ENCODE peak calls at places on chromosomes 2 and 18, in eight cellular contexts. One of them, this sample, is unnamed.

GRCh38 chr2:27262379-27263286 is at the start of gene SLC30A3:
- DNase-seq in kidney epithelial cell: no peak
- DNase-seq in upper lobe of right lung: peak
- DNase-seq in pancreas: peak
- DNase-seq in mesothelial cell of epicardium: peak
- DNase-seq in body of pancreas: peak
- DNase-seq in GM23338: peak
- DNase-seq in GM10248: peak
- DNase-seq in this sample: peak

GRCh38 chr2:19673213-19673791 is 228.5 kb downstream of the TTC32 start:
- DNase-seq in kidney epithelial cell: no peak
- DNase-seq in mesothelial cell of epicardium: no peak
- DNase-seq in pancreas: no peak
- DNase-seq in GM23338: no peak
- DNase-seq in GM10248: no peak
- DNase-seq in upper lobe of right lung: no peak
- DNase-seq in body of pancreas: peak
- DNase-seq in this sample: no peak

GRCh38 chr2:38601463-38602135 is 1.1 kb downstream of the HNRNPLL start:
- DNase-seq in GM10248: no peak
- DNase-seq in kidney epithelial cell: no peak
- DNase-seq in mesothelial cell of epicardium: no peak
- DNase-seq in body of pancreas: no peak
- DNase-seq in GM23338: peak
- DNase-seq in upper lobe of right lung: no peak
- DNase-seq in pancreas: no peak
- DNase-seq in this sample: no peak

GRCh38 chr2:234797566-234798250 is 154.1 kb upstream of the SH3BP4 start:
- DNase-seq in GM23338: no peak
- DNase-seq in kidney epithelial cell: no peak
- DNase-seq in mesothelial cell of epicardium: no peak
- DNase-seq in pancreas: no peak
- DNase-seq in body of pancreas: no peak
- DNase-seq in upper lobe of right lung: no peak
- DNase-seq in GM10248: no peak
- DNase-seq in this sample: no peak

GRCh38 chr2:98012561-98012979 is 16.8 kb upstream of the TMEM131 start:
- DNase-seq in mesothelial cell of epicardium: no peak
- DNase-seq in GM23338: no peak
- DNase-seq in pancreas: no peak
- DNase-seq in upper lobe of right lung: no peak
- DNase-seq in body of pancreas: no peak
- DNase-seq in GM10248: peak
- DNase-seq in kidney epithelial cell: no peak
- DNase-seq in this sample: peak

GRCh38 chr18:42028232-42028832 is 73.3 kb downstream of the PIK3C3 start:
- DNase-seq in mesothelial cell of epicardium: no peak
- DNase-seq in kidney epithelial cell: no peak
- DNase-seq in body of pancreas: peak
- DNase-seq in upper lobe of right lung: no peak
- DNase-seq in GM23338: peak
- DNase-seq in pancreas: no peak
- DNase-seq in GM10248: peak
- DNase-seq in this sample: no peak

GRCh38 chr18:21914739-21915319 is 174.2 kb downstream of the MIB1 start:
- DNase-seq in mesothelial cell of epicardium: no peak
- DNase-seq in GM10248: no peak
- DNase-seq in pancreas: no peak
- DNase-seq in upper lobe of right lung: no peak
- DNase-seq in body of pancreas: peak
- DNase-seq in GM23338: peak
- DNase-seq in kidney epithelial cell: no peak
- DNase-seq in this sample: no peak

GRCh38 chr2:45905643-45905969 is 254.1 kb downstream of the PRKCE start:
- DNase-seq in mesothelial cell of epicardium: no peak
- DNase-seq in kidney epithelial cell: no peak
- DNase-seq in upper lobe of right lung: no peak
- DNase-seq in pancreas: no peak
- DNase-seq in GM10248: no peak
- DNase-seq in GM23338: no peak
- DNase-seq in body of pancreas: no peak
- DNase-seq in this sample: no peak

GRCh38 chr18:47754311-47755101 is 176.0 kb downstream of the SMAD2 start:
- DNase-seq in body of pancreas: peak
- DNase-seq in pancreas: peak
- DNase-seq in kidney epithelial cell: no peak
- DNase-seq in GM10248: peak
- DNase-seq in mesothelial cell of epicardium: no peak
- DNase-seq in GM23338: peak
- DNase-seq in upper lobe of right lung: peak
- DNase-seq in this sample: no peak

GRCh38 chr18:74495581-74496507 is at the start of gene CNDP2:
- DNase-seq in pancreas: peak
- DNase-seq in kidney epithelial cell: peak
- DNase-seq in body of pancreas: peak
- DNase-seq in mesothelial cell of epicardium: peak
- DNase-seq in upper lobe of right lung: peak
- DNase-seq in GM23338: peak
- DNase-seq in GM10248: peak
- DNase-seq in this sample: peak

GRCh38 chr2:230423851-230424458 is 8.0 kb downstream of the SP100 start:
- DNase-seq in upper lobe of right lung: peak
- DNase-seq in mesothelial cell of epicardium: no peak
- DNase-seq in body of pancreas: peak
- DNase-seq in GM10248: no peak
- DNase-seq in pancreas: no peak
- DNase-seq in kidney epithelial cell: no peak
- DNase-seq in GM23338: no peak
- DNase-seq in this sample: no peak

GRCh38 chr18:79924814-79925655 is 26.4 kb downstream of the SLC66A2 start:
- DNase-seq in body of pancreas: peak
- DNase-seq in kidney epithelial cell: no peak
- DNase-seq in mesothelial cell of epicardium: no peak
- DNase-seq in pancreas: peak
- DNase-seq in GM10248: no peak
- DNase-seq in upper lobe of right lung: peak
- DNase-seq in GM23338: no peak
- DNase-seq in this sample: peak

GRCh38 chr2:170425291-170425751 is 247.4 kb downstream of the MYO3B start:
- DNase-seq in body of pancreas: no peak
- DNase-seq in upper lobe of right lung: no peak
- DNase-seq in mesothelial cell of epicardium: no peak
- DNase-seq in kidney epithelial cell: peak
- DNase-seq in GM23338: no peak
- DNase-seq in pancreas: no peak
- DNase-seq in GM10248: no peak
- DNase-seq in this sample: no peak

GRCh38 chr2:186641807-186642321 is 52.0 kb upstream of the FAM171B start:
- DNase-seq in GM10248: peak
- DNase-seq in upper lobe of right lung: no peak
- DNase-seq in kidney epithelial cell: peak
- DNase-seq in pancreas: no peak
- DNase-seq in mesothelial cell of epicardium: no peak
- DNase-seq in GM23338: peak
- DNase-seq in body of pancreas: peak
- DNase-seq in this sample: no peak

GRCh38 chr2:101500860-101501259 is 25.9 kb upstream of the RFX8 start:
- DNase-seq in mesothelial cell of epicardium: no peak
- DNase-seq in pancreas: no peak
- DNase-seq in kidney epithelial cell: no peak
- DNase-seq in upper lobe of right lung: no peak
- DNase-seq in GM10248: no peak
- DNase-seq in body of pancreas: no peak
- DNase-seq in GM23338: no peak
- DNase-seq in this sample: no peak

GRCh38 chr2:65710779-65711295 is 278.4 kb upstream of the SPRED2 start:
- DNase-seq in body of pancreas: no peak
- DNase-seq in kidney epithelial cell: no peak
- DNase-seq in GM23338: peak
- DNase-seq in pancreas: no peak
- DNase-seq in GM10248: no peak
- DNase-seq in upper lobe of right lung: no peak
- DNase-seq in mesothelial cell of epicardium: no peak
- DNase-seq in this sample: no peak
- TF ChIP-seq CTCF in body of pancreas: peak
- TF ChIP-seq CTCF in kidney epithelial cell: peak
- TF ChIP-seq CTCF in GM23338: peak
- TF ChIP-seq CTCF in pancreas: no peak
- TF ChIP-seq CTCF in GM10248: peak
- TF ChIP-seq CTCF in upper lobe of right lung: peak
- TF ChIP-seq CTCF in mesothelial cell of epicardium: no peak
- TF ChIP-seq CTCF in this sample: no peak

GRCh38 chr2:31296641-31297287 is 62.8 kb downstream of the EHD3 start:
- DNase-seq in GM10248: no peak
- DNase-seq in kidney epithelial cell: no peak
- DNase-seq in body of pancreas: no peak
- DNase-seq in pancreas: no peak
- DNase-seq in upper lobe of right lung: no peak
- DNase-seq in GM23338: no peak
- DNase-seq in mesothelial cell of epicardium: no peak
- DNase-seq in this sample: no peak
- TF ChIP-seq CTCF in GM10248: no peak
- TF ChIP-seq CTCF in kidney epithelial cell: no peak
- TF ChIP-seq CTCF in body of pancreas: no peak
- TF ChIP-seq CTCF in pancreas: no peak
- TF ChIP-seq CTCF in upper lobe of right lung: no peak
- TF ChIP-seq CTCF in GM23338: no peak
- TF ChIP-seq CTCF in mesothelial cell of epicardium: no peak
- TF ChIP-seq CTCF in this sample: no peak

GRCh38 chr2:239968717-239969116 is 56.4 kb downstream of the NDUFA10 start:
- DNase-seq in pancreas: no peak
- DNase-seq in GM10248: no peak
- DNase-seq in body of pancreas: no peak
- DNase-seq in mesothelial cell of epicardium: no peak
- DNase-seq in kidney epithelial cell: no peak
- DNase-seq in GM23338: no peak
- DNase-seq in upper lobe of right lung: no peak
- DNase-seq in this sample: no peak
- TF ChIP-seq CTCF in pancreas: no peak
- TF ChIP-seq CTCF in GM10248: no peak
- TF ChIP-seq CTCF in body of pancreas: no peak
- TF ChIP-seq CTCF in mesothelial cell of epicardium: no peak
- TF ChIP-seq CTCF in kidney epithelial cell: no peak
- TF ChIP-seq CTCF in GM23338: no peak
- TF ChIP-seq CTCF in upper lobe of right lung: no peak
- TF ChIP-seq CTCF in this sample: no peak

GRCh38 chr18:58481321-58482180 is 147.3 kb downstream of the ALPK2 start:
- DNase-seq in upper lobe of right lung: no peak
- DNase-seq in GM10248: no peak
- DNase-seq in body of pancreas: no peak
- DNase-seq in kidney epithelial cell: no peak
- DNase-seq in GM23338: no peak
- DNase-seq in mesothelial cell of epicardium: no peak
- DNase-seq in pancreas: no peak
- DNase-seq in this sample: no peak

GRCh38 chr18:58491113-58491696 is 137.7 kb downstream of the ALPK2 start:
- DNase-seq in upper lobe of right lung: no peak
- DNase-seq in kidney epithelial cell: no peak
- DNase-seq in body of pancreas: no peak
- DNase-seq in mesothelial cell of epicardium: no peak
- DNase-seq in GM23338: no peak
- DNase-seq in pancreas: no peak
- DNase-seq in GM10248: no peak
- DNase-seq in this sample: no peak

GRCh38 chr18:58490238-58490637 is 138.7 kb downstream of the ALPK2 start:
- DNase-seq in body of pancreas: no peak
- DNase-seq in GM23338: no peak
- DNase-seq in upper lobe of right lung: no peak
- DNase-seq in GM10248: no peak
- DNase-seq in kidney epithelial cell: no peak
- DNase-seq in pancreas: no peak
- DNase-seq in mesothelial cell of epicardium: no peak
- DNase-seq in this sample: no peak

GRCh38 chr18:58484989-58485962 is 143.6 kb downstream of the ALPK2 start:
- DNase-seq in upper lobe of right lung: no peak
- DNase-seq in GM23338: peak
- DNase-seq in GM10248: no peak
- DNase-seq in body of pancreas: no peak
- DNase-seq in pancreas: no peak
- DNase-seq in mesothelial cell of epicardium: no peak
- DNase-seq in kidney epithelial cell: no peak
- DNase-seq in this sample: no peak
- TF ChIP-seq CTCF in upper lobe of right lung: no peak
- TF ChIP-seq CTCF in GM23338: peak
- TF ChIP-seq CTCF in GM10248: no peak
- TF ChIP-seq CTCF in body of pancreas: no peak
- TF ChIP-seq CTCF in pancreas: no peak
- TF ChIP-seq CTCF in mesothelial cell of epicardium: no peak
- TF ChIP-seq CTCF in kidney epithelial cell: no peak
- TF ChIP-seq CTCF in this sample: no peak